ENCODE peak calls at places on chromosomes 2 and 18, in four cellular contexts. K is effector memory CD4-positive, alpha-beta T cell; R is neuronal stem cell; S is mesendoderm. F is an unnamed sample.
A peak's percentile ranks its signal among the peaks of the same experiment; 100 is the strongest.

GRCh38 chr2:71748227-71748626 is 294.9 kb downstream of the DYSF start:
- DNase-seq in K (no peak), R (no peak), S (peak; percentile 13), F (no peak)

GRCh38 chr2:62785810-62786593 is 80.5 kb downstream of the EHBP1 start:
- DNase-seq in K (no peak), R (no peak), S (peak; percentile 20), F (no peak)

GRCh38 chr18:38174173-38174572 is 608.6 kb upstream of the CELF4 start:
- DNase-seq in K (no peak), R (no peak), S (no peak), F (no peak)

GRCh38 chr2:98280376-98281102 is 65.7 kb upstream of the CNGA3 start:
- DNase-seq in K (no peak), R (no peak), S (peak; percentile 55), F (peak; percentile 28)

GRCh38 chr2:58834404-58834803 is 593.3 kb upstream of the FANCL start:
- DNase-seq in K (no peak), R (peak; percentile 71), S (peak; percentile 71), F (no peak)

GRCh38 chr2:147149589-147150245 is 695.1 kb upstream of the ACVR2A start:
- DNase-seq in K (no peak), R (no peak), S (no peak), F (no peak)

GRCh38 chr2:12192762-12193161 is 446.3 kb downstream of the LPIN1 start:
- DNase-seq in K (no peak), R (no peak), S (no peak), F (no peak)

GRCh38 chr18:79769698-79770500 is 27.8 kb upstream of the KCNG2 start:
- DNase-seq in K (no peak), R (no peak), S (no peak), F (no peak)

GRCh38 chr18:69636529-69637301 is 236.0 kb downstream of the DOK6 start:
- DNase-seq in K (no peak), R (no peak), S (peak; percentile 49), F (no peak)

GRCh38 chr2:195406886-195407603 is 250.0 kb upstream of the SLC39A10 start:
- DNase-seq in K (no peak), R (no peak), S (no peak), F (no peak)

GRCh38 chr2:68282814-68283812 is 30.8 kb upstream of the PPP3R1 start:
- DNase-seq in K (no peak), R (no peak), S (peak; percentile 35), F (no peak)

GRCh38 chr2:27133905-27134780 is at the start of gene PREB:
- DNase-seq in K (peak; percentile 96), R (peak; percentile 98), S (peak; percentile 97), F (peak; percentile 97)
- H3K27ac ChIP-seq in K (peak within 1 kb of the TSS; percentile 95), R (peak within 1 kb of the TSS; percentile 32), S (peak within 1 kb of the TSS; percentile 10), F (peak within 1 kb of the TSS; percentile 88)

GRCh38 chr2:74050153-74050552 is 65.4 kb downstream of the TET3 start:
- DNase-seq in K (no peak), R (no peak), S (no peak), F (no peak)

GRCh38 chr2:74048843-74049519 is 64.3 kb downstream of the TET3 start:
- DNase-seq in K (no peak), R (no peak), S (peak; percentile 28), F (no peak)

GRCh38 chr2:74051504-74051903 is 66.8 kb downstream of the TET3 start:
- DNase-seq in K (no peak), R (no peak), S (no peak), F (no peak)

GRCh38 chr2:74053959-74054715 is 69.4 kb downstream of the TET3 start:
- DNase-seq in K (no peak), R (no peak), S (no peak), F (no peak)

DNA sequence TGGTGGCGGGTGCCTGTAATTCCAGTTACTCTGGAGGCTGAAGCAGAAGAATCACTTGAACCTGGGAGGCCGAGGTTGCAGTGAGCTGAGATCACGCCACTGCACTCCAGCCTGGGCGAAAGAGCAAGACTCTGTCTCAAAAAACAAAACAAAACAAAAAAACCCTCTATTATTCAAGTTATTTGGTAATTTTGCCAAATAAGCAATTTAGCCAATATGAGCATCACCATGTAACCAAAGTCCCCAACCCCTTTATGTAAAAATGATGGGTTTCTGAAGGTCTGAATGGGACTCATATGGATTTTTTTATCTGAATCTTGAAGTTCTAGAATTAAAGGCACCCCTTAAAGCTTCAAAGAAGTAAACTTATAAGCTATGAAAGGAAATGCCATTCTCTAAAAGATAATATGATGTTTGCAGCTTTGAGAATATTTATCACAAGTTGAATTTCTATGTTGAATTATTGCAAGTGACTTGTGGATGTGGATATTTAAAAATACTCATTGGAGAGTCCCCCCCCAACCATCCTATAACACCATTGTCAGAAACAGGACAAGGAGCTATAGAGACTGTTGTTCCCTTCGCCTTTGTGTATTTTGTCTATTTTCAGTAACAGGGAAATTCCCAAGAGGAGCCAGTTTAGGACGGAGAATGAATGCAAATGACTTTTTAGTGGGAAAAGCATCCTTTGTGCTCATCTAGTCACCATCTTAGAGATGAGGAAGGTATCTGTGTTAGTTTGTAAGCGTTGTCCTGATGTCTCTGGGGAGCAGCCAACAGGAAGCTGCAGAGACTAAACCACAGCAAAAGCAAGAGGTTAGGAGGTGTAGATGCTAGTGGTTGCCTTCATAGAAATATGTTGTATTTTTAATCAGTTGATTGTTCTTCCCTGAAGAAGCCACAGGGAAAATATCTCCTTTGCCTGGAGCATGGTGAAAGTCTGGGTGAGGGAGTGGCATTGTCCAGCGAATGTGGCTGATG is 68.3 kb downstream of the TET3 start:
- DNase-seq in K (no peak), R (no peak), S (no peak), F (no peak)
- H3K27ac ChIP-seq in K (no peak overlapping the region), R (no peak overlapping the region), S (no peak overlapping the region), F (no peak overlapping the region)

GRCh38 chr2:85933753-85934594 is 45.2 kb upstream of the ST3GAL5 start:
- DNase-seq in K (no peak), R (no peak), S (peak; percentile 80), F (no peak)

GRCh38 chr2:85926526-85926925 is 37.7 kb upstream of the ST3GAL5 start:
- DNase-seq in K (no peak), R (no peak), S (no peak), F (no peak)

GRCh38 chr2:85926931-85927527 is 38.2 kb upstream of the ST3GAL5 start:
- DNase-seq in K (no peak), R (no peak), S (no peak), F (no peak)

GRCh38 chr2:85929096-85930044 is 40.6 kb upstream of the ST3GAL5 start:
- DNase-seq in K (no peak), R (no peak), S (peak; percentile 82), F (no peak)

GRCh38 chr2:85930129-85931124 is 41.6 kb upstream of the ST3GAL5 start:
- DNase-seq in K (no peak), R (no peak), S (no peak), F (no peak)
- H3K27ac ChIP-seq in K (no peak overlapping the region), R (no peak overlapping the region), S (no peak overlapping the region), F (no peak overlapping the region)

GRCh38 chr18:30376515-30376914 is 666.0 kb downstream of the DSC3 start:
- DNase-seq in K (no peak), R (no peak), S (peak; percentile 85), F (no peak)
- H3K27ac ChIP-seq in K (no peak overlapping the region), R (no peak overlapping the region), S (no peak overlapping the region), F (no peak overlapping the region)

DNA sequence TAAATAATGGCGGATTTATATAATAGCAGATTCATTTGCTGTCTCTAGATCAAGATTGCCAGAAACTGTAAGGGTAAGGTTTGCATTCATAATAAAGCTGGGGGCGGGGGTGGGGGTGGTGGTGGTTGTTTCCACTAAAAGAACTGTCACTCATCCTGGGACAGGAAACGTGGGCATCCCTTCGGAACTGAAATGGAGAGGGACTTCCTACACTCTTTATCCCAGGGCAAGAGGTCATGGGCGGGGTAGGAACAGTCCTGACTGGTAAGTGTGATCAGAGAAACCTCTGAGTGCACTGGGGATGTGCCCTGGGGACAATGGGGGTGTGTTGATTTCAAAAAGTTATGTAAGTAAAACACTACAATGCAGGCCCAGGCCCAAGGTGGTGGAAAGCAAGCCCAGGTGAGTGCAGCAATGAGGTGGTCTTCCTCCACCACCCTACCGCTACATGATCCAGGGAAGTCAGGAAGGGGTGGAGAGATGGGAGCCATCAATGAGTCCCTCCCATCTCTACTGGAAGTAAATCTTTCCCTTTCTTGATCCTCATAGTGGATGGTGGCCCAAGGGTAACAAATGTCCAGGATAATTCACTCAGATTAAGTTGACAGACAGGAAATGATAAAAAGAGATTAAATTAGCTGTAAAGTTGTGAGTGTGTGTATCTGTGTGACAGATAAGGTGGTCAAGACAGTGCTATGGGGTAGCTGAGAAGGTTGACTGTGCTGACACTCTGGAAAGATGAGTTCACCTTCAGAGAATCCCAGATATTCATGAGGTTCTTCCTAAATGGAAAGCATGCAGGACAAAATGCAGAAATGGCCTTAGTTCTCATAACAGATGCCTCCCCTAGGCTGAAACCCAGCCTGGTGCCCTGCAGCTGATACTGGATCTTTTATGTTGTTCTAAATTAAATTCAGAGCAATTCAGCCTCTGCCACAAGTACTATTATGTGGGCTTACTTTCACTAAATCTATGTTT is 171.7 kb upstream of the SERPINE2 start:
- DNase-seq in K (no peak), R (no peak), S (peak; percentile 91), F (no peak)
- H3K27ac ChIP-seq in K (no peak overlapping the region), R (no peak overlapping the region), S (peak overlapping the region; percentile 83), F (no peak overlapping the region)

DNA sequence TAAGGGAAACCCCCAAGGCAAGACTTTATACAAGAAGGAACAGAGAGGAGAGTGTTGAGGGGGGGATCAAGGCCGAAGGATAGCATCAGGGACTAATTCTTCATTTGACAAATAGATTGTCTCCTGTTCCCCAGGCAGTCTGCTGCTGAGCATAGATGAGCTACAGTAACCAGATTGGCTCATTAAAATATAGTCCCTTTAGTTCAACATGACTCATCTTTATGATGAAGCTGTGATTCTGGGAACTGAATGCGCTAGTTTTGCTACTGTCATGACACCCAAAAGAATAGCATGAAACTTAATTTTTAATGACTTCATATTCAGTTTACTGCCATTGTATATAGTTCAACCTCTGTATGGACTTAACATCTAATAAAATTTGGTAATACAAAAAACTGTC is 35.5 kb downstream of the TMEFF2 start:
- DNase-seq in K (no peak), R (no peak), S (no peak), F (no peak)
- H3K27ac ChIP-seq in K (no peak overlapping the region), R (no peak overlapping the region), S (no peak overlapping the region), F (no peak overlapping the region)

DNA sequence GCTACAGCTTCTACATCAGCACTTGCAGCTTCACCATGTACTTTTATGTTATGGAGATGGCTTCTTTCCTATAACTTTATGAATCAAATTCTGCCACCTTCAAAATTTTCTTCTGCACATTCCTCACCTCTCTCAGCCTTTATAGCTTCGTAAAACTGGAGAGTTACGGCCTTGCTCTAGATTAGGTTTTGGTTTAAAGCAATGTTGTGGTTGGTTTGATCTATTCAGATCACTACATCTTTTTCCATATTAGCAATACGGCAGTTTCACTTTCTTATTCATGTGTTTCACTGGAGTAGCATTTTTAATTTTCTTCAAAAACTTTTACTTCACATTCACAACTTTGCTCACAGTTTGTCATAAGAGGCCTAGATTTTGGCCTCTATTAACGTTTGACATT is 242.9 kb upstream of the GYPC start:
- DNase-seq in K (no peak), R (no peak), S (no peak), F (no peak)
- H3K27ac ChIP-seq in K (no peak overlapping the region), R (no peak overlapping the region), S (no peak overlapping the region), F (no peak overlapping the region)

GRCh38 chr2:47299555-47299954 is 103.4 kb upstream of the MSH2 start:
- DNase-seq in K (no peak), R (no peak), S (peak; percentile 73), F (no peak)
- H3K27ac ChIP-seq in K (no peak overlapping the region), R (no peak overlapping the region), S (no peak overlapping the region), F (no peak overlapping the region)

DNA sequence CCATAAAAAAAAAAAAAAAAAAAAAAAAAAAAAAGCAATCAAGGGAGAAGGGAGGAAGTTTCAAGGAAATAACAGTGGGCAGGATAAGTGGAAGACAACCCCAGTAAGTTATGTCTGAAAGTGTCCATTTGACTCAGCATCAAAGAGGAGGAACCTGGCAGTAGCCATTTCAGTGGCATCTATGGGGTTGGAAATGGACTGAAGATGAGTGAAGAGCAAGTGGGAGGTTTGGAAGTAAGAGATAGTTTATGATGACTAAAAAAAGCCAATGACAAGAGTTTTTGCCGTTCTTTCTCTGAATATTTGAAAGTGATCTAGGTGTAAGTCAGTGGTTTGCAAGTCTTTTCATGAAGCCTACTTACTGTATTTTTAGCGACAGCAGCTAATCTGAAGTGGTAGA is 9.2 kb upstream of the SELENOI start:
- DNase-seq in K (no peak), R (no peak), S (no peak), F (no peak)
- H3K27ac ChIP-seq in K (no peak overlapping the region), R (no peak overlapping the region), S (no peak overlapping the region), F (no peak overlapping the region)